ENCODE peak calls at places on chromosomes 5 and 9, in seven cellular contexts. One of them, this sample, is unnamed.

GRCh38 chr5:139147743-139148079 is 50.5 kb downstream of the SIL1 start:
- DNase-seq in activated naive CD8-positive, alpha-beta T cell treated with anti-CD3 and anti-CD28 coated beads, Interleukin-2, amount 50 U/mL, for 16 hours: no peak
- DNase-seq in naive thymus-derived CD8-positive, alpha-beta T cell: no peak
- DNase-seq in nephron progenitor cell: no peak
- DNase-seq in stimulated activated CD8-positive, alpha-beta memory T cell treated with anti-CD3 and anti-CD28 coated beads, Interleukin-7, amount 100 ng/mL, for 24 hours: no peak
- DNase-seq in heart left ventricle: peak
- DNase-seq in B cell: no peak
- DNase-seq in this sample: peak

GRCh38 chr5:162209005-162209605 is 141.5 kb downstream of the GABRG2 start:
- DNase-seq in activated naive CD8-positive, alpha-beta T cell treated with anti-CD3 and anti-CD28 coated beads, Interleukin-2, amount 50 U/mL, for 16 hours: no peak
- DNase-seq in naive thymus-derived CD8-positive, alpha-beta T cell: no peak
- DNase-seq in nephron progenitor cell: peak
- DNase-seq in heart left ventricle: no peak
- DNase-seq in B cell: peak
- DNase-seq in stimulated activated CD8-positive, alpha-beta memory T cell treated with anti-CD3 and anti-CD28 coated beads, Interleukin-7, amount 100 ng/mL, for 24 hours: no peak
- DNase-seq in this sample: no peak

GRCh38 chr9:122234022-122234748 is 5.4 kb upstream of the LHX6 start:
- DNase-seq in activated naive CD8-positive, alpha-beta T cell treated with anti-CD3 and anti-CD28 coated beads, Interleukin-2, amount 50 U/mL, for 16 hours: no peak
- DNase-seq in nephron progenitor cell: no peak
- DNase-seq in B cell: no peak
- DNase-seq in heart left ventricle: no peak
- DNase-seq in naive thymus-derived CD8-positive, alpha-beta T cell: no peak
- DNase-seq in stimulated activated CD8-positive, alpha-beta memory T cell treated with anti-CD3 and anti-CD28 coated beads, Interleukin-7, amount 100 ng/mL, for 24 hours: no peak
- DNase-seq in this sample: no peak

GRCh38 chr5:172692981-172693380 is 51.9 kb downstream of the NEURL1B start:
- DNase-seq in heart left ventricle: no peak
- DNase-seq in stimulated activated CD8-positive, alpha-beta memory T cell treated with anti-CD3 and anti-CD28 coated beads, Interleukin-7, amount 100 ng/mL, for 24 hours: no peak
- DNase-seq in B cell: no peak
- DNase-seq in naive thymus-derived CD8-positive, alpha-beta T cell: no peak
- DNase-seq in activated naive CD8-positive, alpha-beta T cell treated with anti-CD3 and anti-CD28 coated beads, Interleukin-2, amount 50 U/mL, for 16 hours: no peak
- DNase-seq in nephron progenitor cell: no peak
- DNase-seq in this sample: peak

GRCh38 chr5:82735160-82735789 is 341.9 kb downstream of the TMEM167A start:
- DNase-seq in B cell: no peak
- DNase-seq in heart left ventricle: no peak
- DNase-seq in naive thymus-derived CD8-positive, alpha-beta T cell: no peak
- DNase-seq in nephron progenitor cell: no peak
- DNase-seq in stimulated activated CD8-positive, alpha-beta memory T cell treated with anti-CD3 and anti-CD28 coated beads, Interleukin-7, amount 100 ng/mL, for 24 hours: no peak
- DNase-seq in activated naive CD8-positive, alpha-beta T cell treated with anti-CD3 and anti-CD28 coated beads, Interleukin-2, amount 50 U/mL, for 16 hours: no peak
- DNase-seq in this sample: no peak

GRCh38 chr9:72134801-72135200 is 14.4 kb upstream of the GDA start:
- DNase-seq in activated naive CD8-positive, alpha-beta T cell treated with anti-CD3 and anti-CD28 coated beads, Interleukin-2, amount 50 U/mL, for 16 hours: no peak
- DNase-seq in B cell: no peak
- DNase-seq in naive thymus-derived CD8-positive, alpha-beta T cell: no peak
- DNase-seq in stimulated activated CD8-positive, alpha-beta memory T cell treated with anti-CD3 and anti-CD28 coated beads, Interleukin-7, amount 100 ng/mL, for 24 hours: no peak
- DNase-seq in nephron progenitor cell: no peak
- DNase-seq in heart left ventricle: no peak
- DNase-seq in this sample: no peak

GRCh38 chr5:172052454-172053236 is 46.2 kb upstream of the FBXW11 start:
- DNase-seq in activated naive CD8-positive, alpha-beta T cell treated with anti-CD3 and anti-CD28 coated beads, Interleukin-2, amount 50 U/mL, for 16 hours: no peak
- DNase-seq in heart left ventricle: peak
- DNase-seq in B cell: no peak
- DNase-seq in stimulated activated CD8-positive, alpha-beta memory T cell treated with anti-CD3 and anti-CD28 coated beads, Interleukin-7, amount 100 ng/mL, for 24 hours: no peak
- DNase-seq in nephron progenitor cell: no peak
- DNase-seq in naive thymus-derived CD8-positive, alpha-beta T cell: no peak
- DNase-seq in this sample: peak

GRCh38 chr9:16540996-16541668 is 329.3 kb downstream of the BNC2 start:
- DNase-seq in activated naive CD8-positive, alpha-beta T cell treated with anti-CD3 and anti-CD28 coated beads, Interleukin-2, amount 50 U/mL, for 16 hours: no peak
- DNase-seq in stimulated activated CD8-positive, alpha-beta memory T cell treated with anti-CD3 and anti-CD28 coated beads, Interleukin-7, amount 100 ng/mL, for 24 hours: no peak
- DNase-seq in B cell: no peak
- DNase-seq in naive thymus-derived CD8-positive, alpha-beta T cell: no peak
- DNase-seq in heart left ventricle: no peak
- DNase-seq in nephron progenitor cell: no peak
- DNase-seq in this sample: no peak

GRCh38 chr9:93258419-93258817 is 74.5 kb downstream of the WNK2 start:
- DNase-seq in stimulated activated CD8-positive, alpha-beta memory T cell treated with anti-CD3 and anti-CD28 coated beads, Interleukin-7, amount 100 ng/mL, for 24 hours: no peak
- DNase-seq in heart left ventricle: no peak
- DNase-seq in naive thymus-derived CD8-positive, alpha-beta T cell: no peak
- DNase-seq in nephron progenitor cell: no peak
- DNase-seq in B cell: no peak
- DNase-seq in activated naive CD8-positive, alpha-beta T cell treated with anti-CD3 and anti-CD28 coated beads, Interleukin-2, amount 50 U/mL, for 16 hours: no peak
- DNase-seq in this sample: peak

GRCh38 chr5:143023447-143024096 is 253.4 kb downstream of the ARHGAP26 start:
- DNase-seq in stimulated activated CD8-positive, alpha-beta memory T cell treated with anti-CD3 and anti-CD28 coated beads, Interleukin-7, amount 100 ng/mL, for 24 hours: no peak
- DNase-seq in heart left ventricle: peak
- DNase-seq in activated naive CD8-positive, alpha-beta T cell treated with anti-CD3 and anti-CD28 coated beads, Interleukin-2, amount 50 U/mL, for 16 hours: no peak
- DNase-seq in naive thymus-derived CD8-positive, alpha-beta T cell: no peak
- DNase-seq in B cell: no peak
- DNase-seq in nephron progenitor cell: no peak
- DNase-seq in this sample: peak

GRCh38 chr5:180330810-180331646 is 22.1 kb downstream of the GFPT2 start:
- DNase-seq in stimulated activated CD8-positive, alpha-beta memory T cell treated with anti-CD3 and anti-CD28 coated beads, Interleukin-7, amount 100 ng/mL, for 24 hours: no peak
- DNase-seq in heart left ventricle: peak
- DNase-seq in naive thymus-derived CD8-positive, alpha-beta T cell: no peak
- DNase-seq in nephron progenitor cell: no peak
- DNase-seq in B cell: no peak
- DNase-seq in activated naive CD8-positive, alpha-beta T cell treated with anti-CD3 and anti-CD28 coated beads, Interleukin-2, amount 50 U/mL, for 16 hours: no peak
- DNase-seq in this sample: peak

GRCh38 chr5:585962-586628 is 26.0 kb upstream of the CEP72 start:
- DNase-seq in stimulated activated CD8-positive, alpha-beta memory T cell treated with anti-CD3 and anti-CD28 coated beads, Interleukin-7, amount 100 ng/mL, for 24 hours: no peak
- DNase-seq in activated naive CD8-positive, alpha-beta T cell treated with anti-CD3 and anti-CD28 coated beads, Interleukin-2, amount 50 U/mL, for 16 hours: no peak
- DNase-seq in nephron progenitor cell: no peak
- DNase-seq in B cell: no peak
- DNase-seq in heart left ventricle: no peak
- DNase-seq in naive thymus-derived CD8-positive, alpha-beta T cell: no peak
- DNase-seq in this sample: peak

GRCh38 chr5:373710-374602 is 52.4 kb downstream of the AHRR start:
- DNase-seq in naive thymus-derived CD8-positive, alpha-beta T cell: peak
- DNase-seq in B cell: peak
- DNase-seq in heart left ventricle: peak
- DNase-seq in activated naive CD8-positive, alpha-beta T cell treated with anti-CD3 and anti-CD28 coated beads, Interleukin-2, amount 50 U/mL, for 16 hours: peak
- DNase-seq in stimulated activated CD8-positive, alpha-beta memory T cell treated with anti-CD3 and anti-CD28 coated beads, Interleukin-7, amount 100 ng/mL, for 24 hours: peak
- DNase-seq in nephron progenitor cell: peak
- DNase-seq in this sample: no peak

GRCh38 chr9:89864257-89864656 is 259.4 kb downstream of the GADD45G start:
- DNase-seq in heart left ventricle: no peak
- DNase-seq in nephron progenitor cell: no peak
- DNase-seq in activated naive CD8-positive, alpha-beta T cell treated with anti-CD3 and anti-CD28 coated beads, Interleukin-2, amount 50 U/mL, for 16 hours: no peak
- DNase-seq in stimulated activated CD8-positive, alpha-beta memory T cell treated with anti-CD3 and anti-CD28 coated beads, Interleukin-7, amount 100 ng/mL, for 24 hours: no peak
- DNase-seq in naive thymus-derived CD8-positive, alpha-beta T cell: no peak
- DNase-seq in B cell: no peak
- DNase-seq in this sample: peak

GRCh38 chr5:103358305-103358996 is 99.9 kb downstream of the MACIR start:
- DNase-seq in nephron progenitor cell: no peak
- DNase-seq in heart left ventricle: no peak
- DNase-seq in naive thymus-derived CD8-positive, alpha-beta T cell: no peak
- DNase-seq in activated naive CD8-positive, alpha-beta T cell treated with anti-CD3 and anti-CD28 coated beads, Interleukin-2, amount 50 U/mL, for 16 hours: no peak
- DNase-seq in B cell: no peak
- DNase-seq in stimulated activated CD8-positive, alpha-beta memory T cell treated with anti-CD3 and anti-CD28 coated beads, Interleukin-7, amount 100 ng/mL, for 24 hours: no peak
- DNase-seq in this sample: no peak

GRCh38 chr9:38008168-38009034 is 60.6 kb downstream of the SHB start:
- DNase-seq in activated naive CD8-positive, alpha-beta T cell treated with anti-CD3 and anti-CD28 coated beads, Interleukin-2, amount 50 U/mL, for 16 hours: no peak
- DNase-seq in heart left ventricle: no peak
- DNase-seq in stimulated activated CD8-positive, alpha-beta memory T cell treated with anti-CD3 and anti-CD28 coated beads, Interleukin-7, amount 100 ng/mL, for 24 hours: peak
- DNase-seq in naive thymus-derived CD8-positive, alpha-beta T cell: no peak
- DNase-seq in B cell: peak
- DNase-seq in nephron progenitor cell: peak
- DNase-seq in this sample: no peak

GRCh38 chr9:121698627-121699270 is 47.3 kb downstream of the DAB2IP start:
- DNase-seq in activated naive CD8-positive, alpha-beta T cell treated with anti-CD3 and anti-CD28 coated beads, Interleukin-2, amount 50 U/mL, for 16 hours: no peak
- DNase-seq in naive thymus-derived CD8-positive, alpha-beta T cell: no peak
- DNase-seq in B cell: peak
- DNase-seq in stimulated activated CD8-positive, alpha-beta memory T cell treated with anti-CD3 and anti-CD28 coated beads, Interleukin-7, amount 100 ng/mL, for 24 hours: no peak
- DNase-seq in heart left ventricle: no peak
- DNase-seq in nephron progenitor cell: peak
- DNase-seq in this sample: no peak

GRCh38 chr5:153552886-153553285 is 62.4 kb downstream of the GRIA1 start:
- DNase-seq in stimulated activated CD8-positive, alpha-beta memory T cell treated with anti-CD3 and anti-CD28 coated beads, Interleukin-7, amount 100 ng/mL, for 24 hours: no peak
- DNase-seq in heart left ventricle: no peak
- DNase-seq in nephron progenitor cell: no peak
- DNase-seq in B cell: no peak
- DNase-seq in activated naive CD8-positive, alpha-beta T cell treated with anti-CD3 and anti-CD28 coated beads, Interleukin-2, amount 50 U/mL, for 16 hours: no peak
- DNase-seq in naive thymus-derived CD8-positive, alpha-beta T cell: no peak
- DNase-seq in this sample: no peak

GRCh38 chr5:73418244-73418691 is 30.3 kb downstream of the FOXD1 start:
- DNase-seq in naive thymus-derived CD8-positive, alpha-beta T cell: no peak
- DNase-seq in stimulated activated CD8-positive, alpha-beta memory T cell treated with anti-CD3 and anti-CD28 coated beads, Interleukin-7, amount 100 ng/mL, for 24 hours: no peak
- DNase-seq in B cell: no peak
- DNase-seq in activated naive CD8-positive, alpha-beta T cell treated with anti-CD3 and anti-CD28 coated beads, Interleukin-2, amount 50 U/mL, for 16 hours: no peak
- DNase-seq in nephron progenitor cell: peak
- DNase-seq in heart left ventricle: no peak
- DNase-seq in this sample: no peak

GRCh38 chr5:43658499-43658898 is 55.5 kb downstream of the NNT start:
- DNase-seq in heart left ventricle: no peak
- DNase-seq in B cell: no peak
- DNase-seq in naive thymus-derived CD8-positive, alpha-beta T cell: no peak
- DNase-seq in nephron progenitor cell: no peak
- DNase-seq in activated naive CD8-positive, alpha-beta T cell treated with anti-CD3 and anti-CD28 coated beads, Interleukin-2, amount 50 U/mL, for 16 hours: no peak
- DNase-seq in stimulated activated CD8-positive, alpha-beta memory T cell treated with anti-CD3 and anti-CD28 coated beads, Interleukin-7, amount 100 ng/mL, for 24 hours: no peak
- DNase-seq in this sample: no peak

GRCh38 chr5:53362521-53362941 is 117.9 kb upstream of the FST start:
- DNase-seq in heart left ventricle: no peak
- DNase-seq in nephron progenitor cell: no peak
- DNase-seq in B cell: no peak
- DNase-seq in activated naive CD8-positive, alpha-beta T cell treated with anti-CD3 and anti-CD28 coated beads, Interleukin-2, amount 50 U/mL, for 16 hours: no peak
- DNase-seq in stimulated activated CD8-positive, alpha-beta memory T cell treated with anti-CD3 and anti-CD28 coated beads, Interleukin-7, amount 100 ng/mL, for 24 hours: no peak
- DNase-seq in naive thymus-derived CD8-positive, alpha-beta T cell: no peak
- DNase-seq in this sample: no peak

GRCh38 chr5:176578391-176578808 is 29.3 kb downstream of the CDHR2 start:
- DNase-seq in activated naive CD8-positive, alpha-beta T cell treated with anti-CD3 and anti-CD28 coated beads, Interleukin-2, amount 50 U/mL, for 16 hours: no peak
- DNase-seq in heart left ventricle: no peak
- DNase-seq in stimulated activated CD8-positive, alpha-beta memory T cell treated with anti-CD3 and anti-CD28 coated beads, Interleukin-7, amount 100 ng/mL, for 24 hours: peak
- DNase-seq in naive thymus-derived CD8-positive, alpha-beta T cell: no peak
- DNase-seq in nephron progenitor cell: peak
- DNase-seq in B cell: peak
- DNase-seq in this sample: no peak

GRCh38 chr5:135750506-135750905 is 84.0 kb upstream of the SLC25A48 start:
- DNase-seq in naive thymus-derived CD8-positive, alpha-beta T cell: no peak
- DNase-seq in activated naive CD8-positive, alpha-beta T cell treated with anti-CD3 and anti-CD28 coated beads, Interleukin-2, amount 50 U/mL, for 16 hours: no peak
- DNase-seq in heart left ventricle: no peak
- DNase-seq in nephron progenitor cell: no peak
- DNase-seq in B cell: no peak
- DNase-seq in stimulated activated CD8-positive, alpha-beta memory T cell treated with anti-CD3 and anti-CD28 coated beads, Interleukin-7, amount 100 ng/mL, for 24 hours: no peak
- DNase-seq in this sample: no peak

GRCh38 chr5:128413356-128413755 is 124.7 kb downstream of the FBN2 start:
- DNase-seq in naive thymus-derived CD8-positive, alpha-beta T cell: no peak
- DNase-seq in nephron progenitor cell: no peak
- DNase-seq in activated naive CD8-positive, alpha-beta T cell treated with anti-CD3 and anti-CD28 coated beads, Interleukin-2, amount 50 U/mL, for 16 hours: no peak
- DNase-seq in heart left ventricle: no peak
- DNase-seq in stimulated activated CD8-positive, alpha-beta memory T cell treated with anti-CD3 and anti-CD28 coated beads, Interleukin-7, amount 100 ng/mL, for 24 hours: no peak
- DNase-seq in B cell: no peak
- DNase-seq in this sample: no peak

GRCh38 chr5:173554989-173555705 is 61.3 kb downstream of the BOD1 start:
- DNase-seq in stimulated activated CD8-positive, alpha-beta memory T cell treated with anti-CD3 and anti-CD28 coated beads, Interleukin-7, amount 100 ng/mL, for 24 hours: no peak
- DNase-seq in B cell: no peak
- DNase-seq in heart left ventricle: no peak
- DNase-seq in naive thymus-derived CD8-positive, alpha-beta T cell: no peak
- DNase-seq in nephron progenitor cell: no peak
- DNase-seq in activated naive CD8-positive, alpha-beta T cell treated with anti-CD3 and anti-CD28 coated beads, Interleukin-2, amount 50 U/mL, for 16 hours: no peak
- DNase-seq in this sample: peak

GRCh38 chr9:128992995-128993394 is 35.1 kb downstream of the SH3GLB2 start:
- DNase-seq in heart left ventricle: no peak
- DNase-seq in naive thymus-derived CD8-positive, alpha-beta T cell: no peak
- DNase-seq in nephron progenitor cell: no peak
- DNase-seq in B cell: no peak
- DNase-seq in stimulated activated CD8-positive, alpha-beta memory T cell treated with anti-CD3 and anti-CD28 coated beads, Interleukin-7, amount 100 ng/mL, for 24 hours: no peak
- DNase-seq in activated naive CD8-positive, alpha-beta T cell treated with anti-CD3 and anti-CD28 coated beads, Interleukin-2, amount 50 U/mL, for 16 hours: no peak
- DNase-seq in this sample: no peak

GRCh38 chr9:90767523-90768100 is 34.0 kb upstream of the SYK start:
- DNase-seq in B cell: no peak
- DNase-seq in heart left ventricle: no peak
- DNase-seq in activated naive CD8-positive, alpha-beta T cell treated with anti-CD3 and anti-CD28 coated beads, Interleukin-2, amount 50 U/mL, for 16 hours: no peak
- DNase-seq in naive thymus-derived CD8-positive, alpha-beta T cell: no peak
- DNase-seq in nephron progenitor cell: no peak
- DNase-seq in stimulated activated CD8-positive, alpha-beta memory T cell treated with anti-CD3 and anti-CD28 coated beads, Interleukin-7, amount 100 ng/mL, for 24 hours: no peak
- DNase-seq in this sample: no peak

GRCh38 chr5:144352732-144353317 is 182.2 kb downstream of the KCTD16 start:
- DNase-seq in heart left ventricle: no peak
- DNase-seq in stimulated activated CD8-positive, alpha-beta memory T cell treated with anti-CD3 and anti-CD28 coated beads, Interleukin-7, amount 100 ng/mL, for 24 hours: no peak
- DNase-seq in nephron progenitor cell: no peak
- DNase-seq in B cell: no peak
- DNase-seq in naive thymus-derived CD8-positive, alpha-beta T cell: no peak
- DNase-seq in activated naive CD8-positive, alpha-beta T cell treated with anti-CD3 and anti-CD28 coated beads, Interleukin-2, amount 50 U/mL, for 16 hours: no peak
- DNase-seq in this sample: no peak

This sample was measured in sigmoid colon.